ENCODE peak calls at places on chromosomes 4 and X, in five cellular contexts. A, C, J, O and N are unnamed samples.

GRCh38 chr4:15004701-15005301 is 2.5 kb downstream of the CPEB2 start:
- DNase-seq in O (peak; percentile 75), C (no peak), A (peak; percentile 54), J (peak; percentile 62), N (peak; percentile 81)

GRCh38 chrX:102808336-102808735 is 87.8 kb downstream of the GPRASP3 start:
- DNase-seq in A (peak; percentile 76), C (no peak), J (no peak), O (no peak), N (no peak)

GRCh38 chr4:185740471-185740873 is 71.5 kb downstream of the SORBS2 start:
- DNase-seq in O (no peak), A (no peak), J (no peak), C (no peak), N (peak; percentile 27)

GRCh38 chr4:56129431-56129861 is 180.7 kb downstream of the CEP135 start:
- DNase-seq in C (peak; percentile 79), J (no peak), A (no peak), O (no peak), N (peak; percentile 69)

GRCh38 chrX:108573136-108573535 is 133.5 kb downstream of the COL4A5 start:
- DNase-seq in A (no peak), O (no peak), J (no peak), C (no peak), N (no peak)

GRCh38 chr4:5874811-5875465 is 17.9 kb downstream of the CRMP1 start:
- DNase-seq in C (no peak), A (peak; percentile 36), O (peak; percentile 64), J (no peak), N (peak; percentile 11)

GRCh38 chr4:10016169-10016568 is 5.1 kb downstream of the SLC2A9 start:
- DNase-seq in J (no peak), O (no peak), A (no peak), C (no peak), N (no peak)

GRCh38 chrX:115913575-115913974 is 257.0 kb upstream of the AGTR2 start:
- DNase-seq in C (no peak), O (no peak), A (no peak), J (no peak), N (no peak)

GRCh38 chr4:26085581-26085980 is 171.6 kb downstream of the SMIM20 start:
- DNase-seq in C (no peak), J (no peak), O (no peak), A (no peak), N (no peak)

DNA sequence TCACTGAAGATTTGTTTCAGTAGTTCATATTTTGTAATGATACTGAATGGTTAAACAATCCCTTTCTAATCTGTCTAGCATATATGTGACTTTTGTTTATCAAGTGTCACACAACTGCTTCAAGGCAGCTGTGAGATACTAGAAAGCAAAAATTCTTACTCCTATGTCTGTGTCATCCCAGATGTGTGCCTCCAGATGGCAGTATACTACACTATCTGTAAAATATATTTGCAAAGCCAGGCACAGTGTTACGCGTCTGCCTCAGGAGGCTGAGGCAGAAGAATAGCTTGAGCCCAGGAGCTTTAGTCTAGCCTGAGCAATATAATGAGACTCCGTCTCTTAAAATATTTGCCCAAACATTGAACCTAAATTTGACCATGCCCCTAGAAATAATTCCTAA is 4.0 kb downstream of the NUDT10 start:
- DNase-seq in C (peak; percentile 13), J (no peak), A (peak; percentile 57), O (peak; percentile 47), N (peak; percentile 51)
- TF ChIP-seq CTCF in C (peak; percentile 39), J (peak; percentile 26), A (peak; percentile 56), O (peak; percentile 55), N (peak; percentile 36)

DNA sequence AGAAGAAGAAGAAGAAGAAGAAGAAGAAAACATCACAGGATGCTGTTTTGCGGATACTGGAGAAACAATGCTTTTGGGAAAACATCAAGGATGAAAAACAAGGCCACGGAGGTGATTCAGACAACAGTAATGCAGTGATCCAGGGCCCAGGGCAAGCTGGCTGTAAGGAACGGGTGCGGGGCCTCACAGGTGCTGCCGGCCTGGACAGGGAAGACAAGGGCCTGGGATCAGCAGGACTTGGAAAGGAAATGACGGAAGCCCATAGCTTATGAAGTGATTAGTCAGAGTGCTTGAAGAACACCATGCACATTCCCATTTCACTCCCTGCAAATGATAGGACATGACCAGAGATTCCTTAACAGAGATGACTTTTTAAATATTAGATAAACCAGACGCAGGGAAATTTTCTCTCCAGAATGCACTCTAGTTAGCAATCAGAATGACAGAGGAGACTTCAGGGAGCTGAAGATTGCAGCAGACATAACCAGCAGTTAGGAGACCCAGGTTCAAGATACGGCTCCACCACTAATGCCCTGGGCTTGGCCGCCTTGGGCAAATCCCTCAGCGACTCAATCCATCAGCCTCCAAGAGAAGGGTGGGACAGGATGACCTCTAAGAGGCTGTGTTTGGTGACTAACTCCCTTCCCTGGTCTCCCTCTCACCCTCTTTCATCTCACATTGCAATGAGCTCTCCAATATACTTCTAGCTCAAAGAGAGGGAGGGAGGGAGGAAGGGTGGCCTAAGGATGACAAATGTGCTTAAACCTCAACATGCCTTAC is 54.1 kb downstream of the APBB2 start:
- DNase-seq in J (no peak), O (peak; percentile 90), A (peak; percentile 97), C (peak; percentile 93), N (peak; percentile 99)
- TF ChIP-seq CTCF in J (no peak), O (no peak), A (no peak), C (no peak), N (no peak)

DNA sequence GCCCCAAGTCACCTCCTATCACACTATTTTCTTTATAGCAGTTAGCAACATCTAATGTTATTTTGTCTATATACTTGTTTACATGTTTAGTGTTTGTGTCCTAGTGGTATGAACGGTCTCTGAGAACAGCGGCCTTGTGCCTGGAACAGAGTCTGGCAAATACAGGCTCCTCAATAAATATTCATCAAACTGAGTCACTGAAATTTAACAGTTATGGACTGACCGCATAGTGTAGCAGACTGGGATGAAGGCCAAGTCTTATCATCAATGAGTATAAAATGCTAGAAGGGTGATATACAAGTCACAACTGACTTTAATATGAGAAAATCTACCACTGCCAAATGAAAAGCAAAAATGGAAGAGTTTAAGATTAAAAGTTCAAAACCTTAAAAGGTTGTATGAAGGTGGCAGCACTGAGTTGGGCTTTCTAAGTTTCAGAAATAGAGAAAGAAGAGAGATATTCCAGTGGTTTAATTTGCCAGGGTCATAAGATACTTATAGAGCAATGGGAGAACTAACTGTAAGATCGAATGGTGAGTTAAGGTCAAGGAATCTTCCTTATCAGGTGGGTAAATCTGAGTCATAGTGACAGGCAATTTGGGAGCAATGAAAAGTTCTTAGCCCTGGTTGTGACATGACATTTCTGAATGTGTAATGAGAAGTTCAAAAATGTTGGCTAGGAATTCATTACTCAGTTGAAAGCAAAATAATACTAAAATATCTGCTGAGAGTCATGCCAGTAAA is 34.9 kb downstream of the ELOVL6 start:
- DNase-seq in A (peak; percentile 84), J (no peak), O (peak; percentile 72), C (peak; percentile 61), N (peak; percentile 86)
- TF ChIP-seq CTCF in A (peak; percentile 17), J (no peak), O (peak; percentile 26), C (no peak), N (peak; percentile 21)

GRCh38 chr4:157220026-157220881 is at the start of gene GRIA2:
- DNase-seq in C (no peak), A (peak; percentile 47), O (peak; percentile 60), J (peak; percentile 58), N (peak; percentile 64)

GRCh38 chr4:157222764-157223145 is 2.2 kb downstream of the GRIA2 start:
- DNase-seq in J (no peak), C (no peak), A (no peak), O (no peak), N (no peak)

GRCh38 chr4:157221895-157222763 is 1.6 kb downstream of the GRIA2 start:
- DNase-seq in C (no peak), J (peak; percentile 79), O (peak; percentile 16), A (no peak), N (peak; percentile 1)

GRCh38 chr4:157221426-157221894 is 932 bp downstream of the GRIA2 start:
- DNase-seq in A (no peak), O (peak; percentile 5), J (peak; percentile 15), C (no peak), N (no peak)

GRCh38 chr4:157217708-157218107 is 2.8 kb upstream of the GRIA2 start:
- DNase-seq in A (peak; percentile 44), C (peak; percentile 18), J (no peak), O (peak; percentile 45), N (peak; percentile 42)
- TF ChIP-seq CTCF in A (peak; percentile 57), C (peak; percentile 51), J (peak; percentile 79), O (peak; percentile 60), N (peak; percentile 56)

DNA sequence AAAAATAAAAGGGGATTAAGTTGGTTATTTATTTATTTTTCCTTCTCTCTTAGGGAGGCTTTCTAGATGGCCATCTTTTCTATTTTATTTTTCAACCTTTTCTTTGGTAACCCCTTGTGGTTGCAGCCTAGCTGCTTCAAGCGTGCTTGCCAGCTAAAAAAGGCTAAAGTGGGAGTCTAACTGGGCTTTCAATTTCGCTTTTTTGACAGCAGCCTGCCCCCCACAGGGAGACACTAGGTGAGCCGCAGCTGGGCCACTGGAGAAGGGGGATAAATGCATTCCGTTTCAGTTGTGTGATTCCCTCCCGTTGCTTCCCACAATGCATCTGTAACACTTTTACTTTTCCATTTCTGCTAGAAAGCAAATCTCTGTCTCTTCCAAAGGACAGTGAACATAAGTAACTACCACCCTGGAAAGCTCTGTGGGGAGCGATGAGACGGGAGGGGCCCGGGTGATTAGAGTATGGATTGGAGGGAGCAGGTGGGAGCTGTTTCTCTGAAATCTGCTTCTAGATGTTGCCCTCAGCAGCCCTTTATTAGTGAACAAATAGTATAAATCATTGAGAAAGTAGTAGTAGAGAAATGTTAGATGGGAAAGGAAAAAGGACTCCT is 86.2 kb upstream of the RAPGEF2 start:
- DNase-seq in A (no peak), C (no peak), J (peak; percentile 41), O (peak; percentile 74), N (peak; percentile 6)
- TF ChIP-seq CTCF in A (no peak), C (peak; percentile 14), J (no peak), O (no peak), N (no peak)

GRCh38 chr4:184400375-184400870 is 73.9 kb downstream of the IRF2 start:
- DNase-seq in O (peak; percentile 92), A (peak; percentile 96), C (no peak), J (no peak), N (peak; percentile 99)
- TF ChIP-seq CTCF in O (peak; percentile 23), A (peak; percentile 47), C (no peak), J (no peak), N (peak; percentile 48)

GRCh38 chrX:6163761-6164160 is 64.9 kb downstream of the NLGN4X start:
- DNase-seq in J (no peak), O (peak; percentile 8), C (no peak), A (no peak), N (no peak)

GRCh38 chrX:6159468-6159867 is 69.2 kb downstream of the NLGN4X start:
- DNase-seq in A (no peak), O (no peak), C (no peak), J (no peak), N (no peak)
- TF ChIP-seq CTCF in A (no peak), O (no peak), C (no peak), J (no peak), N (no peak)